ENCODE peak calls at places on chromosomes 4 and X, in ten cellular contexts. B is smooth muscle cell of the brain vasculature; E is activated naive CD8-positive, alpha-beta T cell treated with anti-CD3 and anti-CD28 coated beads, Interleukin-2, amount 50 U/mL, for 16 hours; V is K562; J is D341Med; S is colonic mucosa; G is left ventricle myocardium inferior; U is memory B cell; P is fibroblast of lung; F is foreskin fibroblast. M is an unnamed sample.

GRCh38 chrX:150680974-150681373 is 12.2 kb upstream of the MTMR1 start:
- DNase-seq in B (no peak), E (no peak), V (no peak), J (peak), S (no peak), G (no peak), U (no peak), P (peak), F (peak), M (no peak)

GRCh38 chr4:144583658-144584057 is 62.3 kb upstream of the HHIP start:
- DNase-seq in B (no peak), E (no peak), V (no peak), J (no peak), S (no peak), G (no peak), U (no peak), P (peak), F (peak), M (peak)

GRCh38 chrX:151982217-151982616 is 7.7 kb upstream of the GABRE start:
- DNase-seq in B (no peak), E (no peak), V (no peak), J (no peak), S (peak), G (no peak), U (no peak), P (peak), F (peak), M (peak)

GRCh38 chrX:10156199-10157031 is at the start of gene CLCN4:
- DNase-seq in B (no peak), E (no peak), V (no peak), J (no peak), S (peak), G (peak), U (peak), P (peak), F (peak), M (peak)

GRCh38 chr4:106421441-106422296 is 53.1 kb upstream of the GIMD1 start:
- DNase-seq in B (no peak), E (no peak), V (no peak), J (no peak), S (no peak), G (no peak), U (no peak), P (peak), F (peak), M (peak)

GRCh38 chr4:38563703-38564490 is 100.1 kb upstream of the KLF3 start:
- DNase-seq in B (no peak), E (no peak), V (no peak), J (no peak), S (no peak), G (no peak), U (no peak), P (peak), F (peak), M (no peak)

GRCh38 chr4:107734120-107734519 is 14.1 kb upstream of the PAPSS1 start:
- DNase-seq in B (no peak), E (no peak), V (peak), J (peak), S (no peak), G (no peak), U (no peak), P (no peak), F (no peak), M (no peak)

GRCh38 chrX:100591256-100592051 is 6.7 kb downstream of the TNMD start:
- DNase-seq in B (no peak), E (no peak), V (no peak), J (no peak), S (no peak), G (no peak), U (no peak), P (no peak), F (no peak), M (peak)

GRCh38 chr4:2662598-2662997 is 93.5 kb downstream of the TNIP2 start:
- DNase-seq in B (no peak), E (no peak), V (peak), J (no peak), S (no peak), G (no peak), U (no peak), P (peak), F (peak), M (peak)

GRCh38 chr4:92501456-92501855 is 197.7 kb downstream of the GRID2 start:
- DNase-seq in B (no peak), E (no peak), V (no peak), J (peak), S (no peak), G (no peak), U (no peak), P (no peak), F (no peak), M (no peak)

GRCh38 chrX:65643786-65644111 is 23.7 kb upstream of the MSN start:
- DNase-seq in B (no peak), E (no peak), V (no peak), J (no peak), S (no peak), G (no peak), U (no peak), P (no peak), F (no peak), M (no peak)

GRCh38 chr4:98546910-98547544 is 111.4 kb downstream of the TSPAN5 start:
- DNase-seq in B (no peak), E (no peak), V (no peak), J (no peak), S (no peak), G (no peak), U (no peak), P (peak), F (peak), M (no peak)

GRCh38 chrX:109928596-109929335 is 74.1 kb upstream of the TMEM164 start:
- DNase-seq in B (no peak), E (no peak), V (no peak), J (no peak), S (no peak), G (no peak), U (no peak), P (no peak), F (no peak), M (no peak)

GRCh38 chr4:137274404-137274803 is 257.9 kb downstream of the PCDH18 start:
- DNase-seq in B (no peak), E (no peak), V (no peak), J (no peak), S (no peak), G (no peak), U (no peak), P (peak), F (peak), M (no peak)

GRCh38 chr4:162126754-162127153 is 37.0 kb downstream of the FSTL5 start:
- DNase-seq in B (no peak), E (no peak), V (no peak), J (peak), S (no peak), G (no peak), U (no peak), P (no peak), F (no peak), M (no peak)

GRCh38 chr4:168572002-168572401 is 75.2 kb downstream of the PALLD start:
- DNase-seq in B (no peak), E (no peak), V (no peak), J (no peak), S (no peak), G (no peak), U (no peak), P (no peak), F (no peak), M (no peak)

GRCh38 chr4:150236626-150237025 is 158.4 kb downstream of the DCLK2 start:
- DNase-seq in B (no peak), E (no peak), V (no peak), J (no peak), S (no peak), G (no peak), U (no peak), P (peak), F (peak), M (no peak)

GRCh38 chrX:15500497-15500966 is at the start of gene BMX:
- DNase-seq in B (no peak), E (no peak), V (no peak), J (no peak), S (no peak), G (peak), U (no peak), P (no peak), F (no peak), M (no peak)

GRCh38 chr4:37522996-37523395 is 163.2 kb downstream of the RELL1 start:
- DNase-seq in B (no peak), E (no peak), V (no peak), J (no peak), S (no peak), G (no peak), U (no peak), P (no peak), F (no peak), M (no peak)

GRCh38 chrX:107526141-107526540 is 76.7 kb downstream of the FRMPD3 start:
- DNase-seq in B (no peak), E (no peak), V (no peak), J (no peak), S (no peak), G (no peak), U (no peak), P (no peak), F (no peak), M (no peak)

GRCh38 chrX:650274-650673 is 19.7 kb downstream of the SHOX start:
- DNase-seq in B (no peak), E (no peak), V (no peak), J (no peak), S (no peak), G (no peak), U (no peak), P (no peak), F (peak), M (no peak)

GRCh38 chrX:154374361-154375155 is at the start of gene FLNA:
- DNase-seq in B (no peak), E (no peak), V (no peak), J (no peak), S (no peak), G (peak), U (no peak), P (peak), F (peak), M (no peak)

GRCh38 chr4:24071612-24072372 is 181.9 kb upstream of the PPARGC1A start:
- DNase-seq in B (no peak), E (no peak), V (no peak), J (no peak), S (no peak), G (no peak), U (no peak), P (no peak), F (no peak), M (no peak)

GRCh38 chr4:157803441-157804168 is 369.2 kb downstream of the GASK1B start:
- DNase-seq in B (no peak), E (no peak), V (no peak), J (no peak), S (no peak), G (no peak), U (no peak), P (no peak), F (peak), M (no peak)

GRCh38 chr4:8594097-8595038 is 1.8 kb downstream of the CPZ start:
- DNase-seq in B (peak), E (no peak), V (peak), J (peak), S (peak), G (no peak), U (no peak), P (peak), F (peak), M (peak)

GRCh38 chr4:128871948-128872347 is 62.4 kb downstream of the JADE1 start:
- DNase-seq in B (no peak), E (no peak), V (no peak), J (no peak), S (no peak), G (no peak), U (no peak), P (peak), F (peak), M (no peak)

GRCh38 chr4:98482847-98483806 is 175.3 kb downstream of the TSPAN5 start:
- DNase-seq in B (no peak), E (peak), V (no peak), J (no peak), S (no peak), G (no peak), U (no peak), P (peak), F (peak), M (peak)

M was measured in epithelial cell of proximal tubule.